ENCODE peak calls at places on chromosomes 6 and 20, in nine cellular contexts. J, O, L, U, V, W, K, B and T are unnamed samples. For H3K27me3, the result is how much of the 10 kb centered on the place peaks cover.

GRCh38 chr6:6984585-6985366 is 123.0 kb upstream of the RREB1 start:
- DNase-seq in J (no peak), O (no peak), L (peak), U (no peak), V (peak), W (no peak), K (no peak), B (no peak), T (no peak)

GRCh38 chr6:15375638-15376290 is 129.9 kb downstream of the JARID2 start:
- DNase-seq in J (no peak), O (no peak), L (no peak), U (no peak), V (no peak), W (no peak), K (no peak), B (no peak), T (no peak)

GRCh38 chr20:10603971-10604864 is 69.6 kb downstream of the JAG1 start:
- DNase-seq in J (peak), O (peak), L (peak), U (no peak), V (peak), W (peak), K (no peak), B (peak), T (peak)

GRCh38 chr20:63861365-63861934 is at the start of gene ABHD16B:
- DNase-seq in J (no peak), O (no peak), L (no peak), U (no peak), V (no peak), W (no peak), K (no peak), B (no peak), T (no peak)

GRCh38 chr6:134870677-134871498 is 79.0 kb downstream of the ALDH8A1 start:
- DNase-seq in J (no peak), O (no peak), L (peak), U (no peak), V (no peak), W (no peak), K (no peak), B (no peak), T (no peak)

GRCh38 chr20:62977613-62978558 is 25.4 kb downstream of the SLC17A9 start:
- DNase-seq in J (no peak), O (no peak), L (peak), U (peak), V (no peak), W (no peak), K (peak), B (no peak), T (no peak)

GRCh38 chr20:23228912-23229311 is 121.7 kb upstream of the NXT1 start:
- DNase-seq in J (no peak), O (no peak), L (no peak), U (no peak), V (no peak), W (peak), K (no peak), B (no peak), T (no peak)

GRCh38 chr6:148168856-148169255 is 173.8 kb upstream of the SASH1 start:
- DNase-seq in J (no peak), O (no peak), L (no peak), U (no peak), V (no peak), W (no peak), K (no peak), B (no peak), T (no peak)

GRCh38 chr20:13458860-13459451 is 179.8 kb downstream of the TASP1 start:
- DNase-seq in J (no peak), O (no peak), L (peak), U (peak), V (peak), W (peak), K (no peak), B (no peak), T (no peak)

GRCh38 chr6:77926198-77926752 is 273.4 kb downstream of the MEI4 start:
- DNase-seq in J (no peak), O (no peak), L (no peak), U (no peak), V (peak), W (no peak), K (no peak), B (no peak), T (no peak)

GRCh38 chr6:19613678-19614077 is 223.5 kb upstream of the ID4 start:
- DNase-seq in J (no peak), O (no peak), L (no peak), U (no peak), V (no peak), W (no peak), K (no peak), B (no peak), T (no peak)

DNA sequence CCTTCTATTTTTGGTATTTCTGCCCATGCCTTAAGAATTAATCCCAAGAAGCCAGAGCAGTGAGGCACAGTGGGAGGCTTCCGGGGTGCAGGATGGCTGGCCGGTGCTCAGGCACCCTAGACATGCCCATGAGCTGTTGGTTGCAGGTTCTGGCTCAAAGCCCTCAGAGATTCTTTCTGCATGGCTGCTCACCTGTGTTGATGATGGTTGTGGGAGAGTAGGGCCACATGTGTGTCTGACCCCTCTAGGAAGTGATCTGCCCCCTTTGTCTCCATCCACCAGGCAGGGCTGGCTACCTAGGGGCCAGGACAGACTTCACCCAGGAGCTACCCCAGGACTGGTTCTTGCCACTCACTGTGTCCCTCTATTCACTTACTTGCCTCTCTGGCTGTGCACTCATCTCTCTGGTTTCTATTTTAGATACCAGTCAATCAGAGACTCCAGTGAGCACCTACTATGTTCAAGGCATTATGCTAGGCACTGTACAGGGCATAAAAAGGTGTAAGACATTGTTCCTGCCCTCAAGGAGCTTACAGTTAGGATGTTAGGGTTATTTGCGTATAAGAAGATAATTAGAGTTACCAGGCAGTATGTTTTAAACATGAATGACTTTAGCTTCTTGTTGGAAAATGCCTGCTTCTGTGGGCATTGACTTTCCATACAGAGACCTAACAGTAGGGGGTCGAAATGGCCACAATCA is 16.8 kb downstream of the CD83 start:
- DNase-seq in J (no peak), O (no peak), L (no peak), U (no peak), V (no peak), W (no peak), K (no peak), B (no peak), T (no peak)
- TF ChIP-seq POLR2A in J (no peak), O (no peak), L (no peak), U (no peak), V (no peak), W (no peak), K (no peak), B (no peak), T (no peak)

DNA sequence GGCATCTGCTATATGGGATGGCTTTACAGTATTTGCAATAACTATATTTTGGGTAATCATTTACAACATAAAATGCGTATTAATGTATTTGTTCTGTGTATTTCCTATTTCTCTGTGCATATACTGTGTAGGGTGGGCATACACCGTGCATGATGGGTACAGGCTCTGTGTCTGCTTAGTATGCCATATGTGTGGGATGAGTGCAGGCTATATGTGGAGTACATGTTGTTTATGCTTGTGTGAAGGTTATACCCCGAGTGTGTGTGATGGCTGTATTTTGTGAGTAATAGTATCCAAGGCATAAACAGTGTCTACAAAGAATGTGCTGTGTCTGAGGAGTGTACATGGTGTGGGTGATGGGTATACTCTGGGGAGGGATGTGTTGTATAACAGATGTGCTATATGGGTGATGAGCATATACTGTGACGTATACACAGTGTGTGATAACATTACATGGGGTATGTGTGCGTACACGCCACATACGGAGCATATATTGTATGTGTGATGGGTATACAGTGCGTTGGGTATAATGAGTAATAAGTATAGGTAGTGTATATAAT is 52.7 kb downstream of the CPXM1 start:
- DNase-seq in J (no peak), O (no peak), L (no peak), U (no peak), V (no peak), W (no peak), K (no peak), B (no peak), T (no peak)
- H3K27me3 ChIP-seq in J (under half), O (under half), L (under half), U (under half), V (under half), W (under half), K (under half), B (under half), T (under half)

GRCh38 chr20:60993647-60994046 is 258.4 kb upstream of the CDH4 start:
- DNase-seq in J (no peak), O (no peak), L (no peak), U (no peak), V (no peak), W (no peak), K (no peak), B (no peak), T (no peak)
- TF ChIP-seq EP300 in J (no peak), O (no peak), L (no peak), U (no peak), V (no peak), W (no peak), K (no peak), B (no peak), T (no peak)

GRCh38 chr6:75601608-75602163 is at the start of gene SENP6:
- DNase-seq in J (peak), O (peak), L (peak), U (peak), V (peak), W (peak), K (peak), B (peak), T (peak)

GRCh38 chr6:75602897-75603395 is 1.3 kb downstream of the SENP6 start:
- DNase-seq in J (no peak), O (no peak), L (no peak), U (no peak), V (no peak), W (no peak), K (no peak), B (no peak), T (no peak)

GRCh38 chr6:75604294-75604693 is 2.6 kb downstream of the SENP6 start:
- DNase-seq in J (no peak), O (no peak), L (no peak), U (no peak), V (no peak), W (no peak), K (no peak), B (no peak), T (no peak)

GRCh38 chr6:75600694-75601265 is 900 bp upstream of the SENP6 start:
- DNase-seq in J (no peak), O (no peak), L (no peak), U (no peak), V (no peak), W (no peak), K (no peak), B (no peak), T (no peak)

DNA sequence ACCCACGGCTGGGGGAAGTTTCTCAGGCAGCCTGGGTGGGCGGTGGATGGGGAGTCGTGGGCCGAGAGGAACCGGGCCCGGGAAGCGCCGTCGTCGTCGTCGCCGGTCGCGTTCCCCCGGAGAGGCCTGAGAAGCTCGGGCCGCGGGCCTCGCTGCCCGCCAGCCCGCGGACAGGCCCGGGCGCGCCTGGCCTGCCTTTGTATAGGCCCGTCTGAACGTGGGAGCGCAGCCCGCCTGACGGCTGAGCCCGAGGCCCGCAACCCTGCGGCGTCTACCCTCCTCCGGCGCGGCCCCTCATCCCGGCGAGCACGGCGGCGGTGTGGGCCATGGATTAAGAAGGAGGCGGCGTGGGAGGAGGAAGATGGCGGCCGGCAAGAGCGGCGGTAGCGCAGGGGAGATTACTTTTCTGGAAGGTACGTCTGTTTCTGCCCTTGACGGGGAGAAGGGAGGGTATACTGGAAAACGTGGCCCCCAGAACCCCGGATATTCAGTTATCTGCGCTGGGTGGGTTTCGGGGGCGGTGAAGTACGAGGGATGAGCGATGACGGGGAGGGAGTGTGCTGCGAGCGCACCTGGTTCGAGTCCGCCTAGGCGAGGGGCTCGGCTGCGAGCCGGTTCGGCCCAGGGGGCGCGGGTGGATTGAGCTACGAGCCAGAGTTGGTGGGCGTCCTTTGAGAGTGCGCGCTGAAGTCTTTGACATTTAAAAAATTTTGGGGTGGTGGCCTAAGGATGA is 650 bp downstream of the SENP6 start:
- DNase-seq in J (no peak), O (peak), L (peak), U (peak), V (no peak), W (peak), K (peak), B (peak), T (peak)
- TF ChIP-seq POLR2A in J (peak), O (no peak), L (no peak), U (peak), V (no peak), W (no peak), K (no peak), B (no peak), T (no peak)

DNA sequence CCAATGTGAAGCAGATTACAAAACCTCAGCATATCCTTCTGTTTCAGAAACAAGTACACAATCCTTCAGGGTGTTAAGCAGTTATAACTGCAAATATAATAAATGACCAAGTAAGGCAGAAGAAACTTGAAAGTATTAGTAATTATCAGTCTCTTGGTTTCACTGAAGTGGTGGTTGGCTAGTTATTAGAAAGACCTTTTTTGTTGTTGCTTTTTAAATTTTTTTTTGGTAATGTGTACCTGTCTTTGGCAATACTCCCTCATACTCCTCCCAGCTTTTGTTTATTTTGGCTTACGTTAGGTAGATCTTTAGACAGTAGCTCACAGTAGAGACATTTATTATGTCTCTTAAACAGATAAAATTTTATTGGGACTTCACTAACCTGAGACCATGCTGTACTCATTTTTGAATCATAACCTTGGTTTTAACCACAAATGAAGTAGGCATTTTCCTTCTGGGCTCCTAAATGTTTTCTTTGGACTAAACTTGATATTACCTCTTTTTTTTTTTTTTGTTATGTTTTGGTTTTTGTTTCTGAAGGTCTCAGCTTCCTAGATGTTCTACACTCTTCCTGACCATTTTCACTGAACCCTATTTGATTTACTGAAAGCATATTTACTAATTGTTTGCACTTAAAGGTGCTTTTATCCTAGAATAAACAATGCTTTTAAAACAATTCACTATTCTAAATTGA is 6.4 kb downstream of the CD2AP start:
- DNase-seq in J (no peak), O (no peak), L (no peak), U (no peak), V (peak), W (no peak), K (no peak), B (no peak), T (no peak)
- H3K27me3 ChIP-seq in J (under half), O (under half), L (under half), U (under half), V (under half), W (under half), K (under half), B (under half), T (under half)